ENCODE peak calls at places on chromosomes 13 and 19, in nine cellular contexts. One of them, this sample, is unnamed.

GRCh38 chr19:4278926-4279529 is at the start of gene SHD:
- DNase-seq in choroid plexus epithelial cell: no peak
- DNase-seq in CMK: no peak
- DNase-seq in NCI-H2171 treated with DMSO at 0.1 percent for 48 hours: peak
- DNase-seq in T-helper 1 cell: no peak
- DNase-seq in activated CD4-positive, alpha-beta T cell treated with anti-CD3 and anti-CD28 coated beads for 36 hours: no peak
- DNase-seq in activated CD8-positive, alpha-beta memory T cell treated with anti-CD3 and anti-CD28 coated beads for 4 hours: no peak
- DNase-seq in AG08396: no peak
- DNase-seq in Calu3: no peak
- DNase-seq in this sample: no peak

GRCh38 chr13:98429531-98429930 is 147.4 kb downstream of the STK24 start:
- DNase-seq in T-helper 1 cell: no peak
- DNase-seq in NCI-H2171 treated with DMSO at 0.1 percent for 48 hours: no peak
- DNase-seq in Calu3: no peak
- DNase-seq in CMK: no peak
- DNase-seq in AG08396: no peak
- DNase-seq in choroid plexus epithelial cell: no peak
- DNase-seq in activated CD4-positive, alpha-beta T cell treated with anti-CD3 and anti-CD28 coated beads for 36 hours: no peak
- DNase-seq in activated CD8-positive, alpha-beta memory T cell treated with anti-CD3 and anti-CD28 coated beads for 4 hours: no peak
- DNase-seq in this sample: no peak

GRCh38 chr19:15337202-15337601 is 4.9 kb upstream of the BRD4 start:
- DNase-seq in T-helper 1 cell: no peak
- DNase-seq in activated CD4-positive, alpha-beta T cell treated with anti-CD3 and anti-CD28 coated beads for 36 hours: no peak
- DNase-seq in AG08396: peak
- DNase-seq in activated CD8-positive, alpha-beta memory T cell treated with anti-CD3 and anti-CD28 coated beads for 4 hours: no peak
- DNase-seq in choroid plexus epithelial cell: peak
- DNase-seq in CMK: no peak
- DNase-seq in NCI-H2171 treated with DMSO at 0.1 percent for 48 hours: no peak
- DNase-seq in Calu3: no peak
- DNase-seq in this sample: no peak

GRCh38 chr13:21613791-21614190 is 9.8 kb upstream of the MICU2 start:
- DNase-seq in NCI-H2171 treated with DMSO at 0.1 percent for 48 hours: no peak
- DNase-seq in activated CD8-positive, alpha-beta memory T cell treated with anti-CD3 and anti-CD28 coated beads for 4 hours: no peak
- DNase-seq in AG08396: no peak
- DNase-seq in choroid plexus epithelial cell: no peak
- DNase-seq in activated CD4-positive, alpha-beta T cell treated with anti-CD3 and anti-CD28 coated beads for 36 hours: no peak
- DNase-seq in CMK: no peak
- DNase-seq in Calu3: no peak
- DNase-seq in T-helper 1 cell: no peak
- DNase-seq in this sample: no peak

GRCh38 chr19:42252365-42253244 is 2.3 kb downstream of the ERF start:
- DNase-seq in AG08396: peak
- DNase-seq in CMK: no peak
- DNase-seq in activated CD8-positive, alpha-beta memory T cell treated with anti-CD3 and anti-CD28 coated beads for 4 hours: no peak
- DNase-seq in Calu3: peak
- DNase-seq in activated CD4-positive, alpha-beta T cell treated with anti-CD3 and anti-CD28 coated beads for 36 hours: peak
- DNase-seq in choroid plexus epithelial cell: peak
- DNase-seq in T-helper 1 cell: no peak
- DNase-seq in NCI-H2171 treated with DMSO at 0.1 percent for 48 hours: peak
- DNase-seq in this sample: no peak

GRCh38 chr19:6610934-6611370 is 20.0 kb upstream of the CD70 start:
- DNase-seq in choroid plexus epithelial cell: peak
- DNase-seq in activated CD8-positive, alpha-beta memory T cell treated with anti-CD3 and anti-CD28 coated beads for 4 hours: no peak
- DNase-seq in Calu3: no peak
- DNase-seq in activated CD4-positive, alpha-beta T cell treated with anti-CD3 and anti-CD28 coated beads for 36 hours: no peak
- DNase-seq in AG08396: peak
- DNase-seq in CMK: no peak
- DNase-seq in T-helper 1 cell: no peak
- DNase-seq in NCI-H2171 treated with DMSO at 0.1 percent for 48 hours: no peak
- DNase-seq in this sample: no peak

GRCh38 chr19:2405256-2405655 is 22.1 kb downstream of the TIMM13 start:
- DNase-seq in CMK: no peak
- DNase-seq in activated CD8-positive, alpha-beta memory T cell treated with anti-CD3 and anti-CD28 coated beads for 4 hours: no peak
- DNase-seq in NCI-H2171 treated with DMSO at 0.1 percent for 48 hours: no peak
- DNase-seq in AG08396: no peak
- DNase-seq in Calu3: no peak
- DNase-seq in choroid plexus epithelial cell: no peak
- DNase-seq in T-helper 1 cell: no peak
- DNase-seq in activated CD4-positive, alpha-beta T cell treated with anti-CD3 and anti-CD28 coated beads for 36 hours: no peak
- DNase-seq in this sample: no peak

GRCh38 chr19:45443462-45444317 is 20.0 kb upstream of the ERCC1 start:
- DNase-seq in activated CD4-positive, alpha-beta T cell treated with anti-CD3 and anti-CD28 coated beads for 36 hours: peak
- DNase-seq in Calu3: peak
- DNase-seq in AG08396: peak
- DNase-seq in NCI-H2171 treated with DMSO at 0.1 percent for 48 hours: peak
- DNase-seq in choroid plexus epithelial cell: peak
- DNase-seq in T-helper 1 cell: peak
- DNase-seq in CMK: peak
- DNase-seq in activated CD8-positive, alpha-beta memory T cell treated with anti-CD3 and anti-CD28 coated beads for 4 hours: no peak
- DNase-seq in this sample: peak

GRCh38 chr19:29483944-29484581 is 41.7 kb upstream of the VSTM2B start:
- DNase-seq in NCI-H2171 treated with DMSO at 0.1 percent for 48 hours: no peak
- DNase-seq in T-helper 1 cell: no peak
- DNase-seq in activated CD8-positive, alpha-beta memory T cell treated with anti-CD3 and anti-CD28 coated beads for 4 hours: no peak
- DNase-seq in CMK: no peak
- DNase-seq in AG08396: no peak
- DNase-seq in Calu3: no peak
- DNase-seq in activated CD4-positive, alpha-beta T cell treated with anti-CD3 and anti-CD28 coated beads for 36 hours: no peak
- DNase-seq in choroid plexus epithelial cell: no peak
- DNase-seq in this sample: no peak

GRCh38 chr19:9456018-9456689 is 20.8 kb upstream of the ZNF266 start:
- DNase-seq in Calu3: no peak
- DNase-seq in activated CD8-positive, alpha-beta memory T cell treated with anti-CD3 and anti-CD28 coated beads for 4 hours: no peak
- DNase-seq in NCI-H2171 treated with DMSO at 0.1 percent for 48 hours: no peak
- DNase-seq in choroid plexus epithelial cell: no peak
- DNase-seq in activated CD4-positive, alpha-beta T cell treated with anti-CD3 and anti-CD28 coated beads for 36 hours: no peak
- DNase-seq in AG08396: no peak
- DNase-seq in T-helper 1 cell: no peak
- DNase-seq in CMK: no peak
- DNase-seq in this sample: no peak

GRCh38 chr19:46391296-46392251 is 21.8 kb downstream of the CCDC8 start:
- DNase-seq in NCI-H2171 treated with DMSO at 0.1 percent for 48 hours: no peak
- DNase-seq in Calu3: no peak
- DNase-seq in activated CD8-positive, alpha-beta memory T cell treated with anti-CD3 and anti-CD28 coated beads for 4 hours: no peak
- DNase-seq in T-helper 1 cell: no peak
- DNase-seq in AG08396: no peak
- DNase-seq in activated CD4-positive, alpha-beta T cell treated with anti-CD3 and anti-CD28 coated beads for 36 hours: no peak
- DNase-seq in choroid plexus epithelial cell: no peak
- DNase-seq in CMK: no peak
- DNase-seq in this sample: no peak

GRCh38 chr19:16660763-16661479 is at the start of gene TMEM38A:
- DNase-seq in T-helper 1 cell: peak
- DNase-seq in Calu3: peak
- DNase-seq in AG08396: peak
- DNase-seq in activated CD8-positive, alpha-beta memory T cell treated with anti-CD3 and anti-CD28 coated beads for 4 hours: no peak
- DNase-seq in choroid plexus epithelial cell: no peak
- DNase-seq in activated CD4-positive, alpha-beta T cell treated with anti-CD3 and anti-CD28 coated beads for 36 hours: peak
- DNase-seq in CMK: no peak
- DNase-seq in NCI-H2171 treated with DMSO at 0.1 percent for 48 hours: peak
- DNase-seq in this sample: peak

GRCh38 chr19:9903341-9903740 is 33.0 kb downstream of the OLFM2 start:
- DNase-seq in NCI-H2171 treated with DMSO at 0.1 percent for 48 hours: no peak
- DNase-seq in activated CD8-positive, alpha-beta memory T cell treated with anti-CD3 and anti-CD28 coated beads for 4 hours: no peak
- DNase-seq in choroid plexus epithelial cell: no peak
- DNase-seq in T-helper 1 cell: no peak
- DNase-seq in AG08396: no peak
- DNase-seq in Calu3: no peak
- DNase-seq in activated CD4-positive, alpha-beta T cell treated with anti-CD3 and anti-CD28 coated beads for 36 hours: no peak
- DNase-seq in CMK: no peak
- DNase-seq in this sample: no peak

GRCh38 chr13:39510296-39510695 is 92.7 kb downstream of the LHFPL6 start:
- DNase-seq in NCI-H2171 treated with DMSO at 0.1 percent for 48 hours: no peak
- DNase-seq in T-helper 1 cell: no peak
- DNase-seq in Calu3: no peak
- DNase-seq in AG08396: no peak
- DNase-seq in activated CD4-positive, alpha-beta T cell treated with anti-CD3 and anti-CD28 coated beads for 36 hours: no peak
- DNase-seq in choroid plexus epithelial cell: no peak
- DNase-seq in activated CD8-positive, alpha-beta memory T cell treated with anti-CD3 and anti-CD28 coated beads for 4 hours: no peak
- DNase-seq in CMK: no peak
- DNase-seq in this sample: no peak

GRCh38 chr13:31793246-31793645 is 53.9 kb downstream of the RXFP2 start:
- DNase-seq in CMK: no peak
- DNase-seq in Calu3: no peak
- DNase-seq in activated CD8-positive, alpha-beta memory T cell treated with anti-CD3 and anti-CD28 coated beads for 4 hours: no peak
- DNase-seq in NCI-H2171 treated with DMSO at 0.1 percent for 48 hours: no peak
- DNase-seq in choroid plexus epithelial cell: no peak
- DNase-seq in AG08396: no peak
- DNase-seq in activated CD4-positive, alpha-beta T cell treated with anti-CD3 and anti-CD28 coated beads for 36 hours: no peak
- DNase-seq in T-helper 1 cell: no peak
- DNase-seq in this sample: no peak

This sample was measured in HuH-7.